ENCODE peak calls at places on chromosomes 6 and 20, in nine cellular contexts. H is MM.1S; C is lower leg skin; Q is activated CD8-positive, alpha-beta T cell treated with anti-CD3 and anti-CD28 coated beads for 36 hours; E is fibroblast of the conjunctiva; Y is WTC11; P is COR-L47; O is body of pancreas; B is GM03348. F is an unnamed sample.

GRCh38 chr6:83514877-83515466 is 2.6 kb downstream of the PRSS35 start:
- DNase-seq in H (peak), C (no peak), Q (peak), E (peak), Y (peak), P (peak), O (peak), B (peak), F (peak)

GRCh38 chr20:16124491-16124890 is 448.8 kb downstream of the KIF16B start:
- DNase-seq in H (no peak), C (no peak), Q (no peak), E (no peak), Y (no peak), P (no peak), O (no peak), B (no peak), F (no peak)

GRCh38 chr6:34154668-34155447 is 9.0 kb upstream of the GRM4 start:
- DNase-seq in H (peak), C (peak), Q (peak), E (no peak), Y (peak), P (peak), O (peak), B (peak), F (no peak)

GRCh38 chr6:93550551-93551276 is 131.4 kb upstream of the EPHA7 start:
- DNase-seq in H (no peak), C (no peak), Q (no peak), E (no peak), Y (no peak), P (no peak), O (no peak), B (no peak), F (no peak)

GRCh38 chr6:25233226-25233625 is 45.9 kb upstream of the CARMIL1 start:
- DNase-seq in H (no peak), C (no peak), Q (no peak), E (no peak), Y (no peak), P (no peak), O (no peak), B (no peak), F (no peak)

GRCh38 chr6:4668271-4669179 is 107.7 kb upstream of the CDYL start:
- DNase-seq in H (no peak), C (peak), Q (no peak), E (no peak), Y (no peak), P (no peak), O (no peak), B (peak), F (no peak)

GRCh38 chr6:40523505-40524172 is 63.5 kb downstream of the LRFN2 start:
- DNase-seq in H (no peak), C (no peak), Q (no peak), E (no peak), Y (no peak), P (no peak), O (no peak), B (no peak), F (no peak)

GRCh38 chr6:103893082-103893481 is 966.6 kb downstream of the HACE1 start:
- DNase-seq in H (no peak), C (no peak), Q (no peak), E (no peak), Y (no peak), P (no peak), O (peak), B (no peak), F (no peak)

GRCh38 chr20:55535366-55535765 is 470.0 kb downstream of the CBLN4 start:
- DNase-seq in H (no peak), C (no peak), Q (no peak), E (no peak), Y (no peak), P (no peak), O (no peak), B (no peak), F (no peak)

GRCh38 chr6:144678844-144679243 is 393.7 kb downstream of the UTRN start:
- DNase-seq in H (no peak), C (no peak), Q (no peak), E (peak), Y (no peak), P (no peak), O (no peak), B (peak), F (no peak)

GRCh38 chr6:89023591-89024441 is 56.7 kb upstream of the PNRC1 start:
- DNase-seq in H (no peak), C (no peak), Q (no peak), E (no peak), Y (no peak), P (no peak), O (peak), B (peak), F (no peak)

GRCh38 chr6:162463573-162463972 is 264.0 kb downstream of the PRKN start:
- DNase-seq in H (no peak), C (no peak), Q (no peak), E (no peak), Y (no peak), P (no peak), O (no peak), B (no peak), F (no peak)

GRCh38 chr20:57428611-57429496 is 37.7 kb downstream of the RBM38 start:
- DNase-seq in H (no peak), C (no peak), Q (no peak), E (no peak), Y (no peak), P (no peak), O (peak), B (no peak), F (no peak)

GRCh38 chr6:13980534-13980933 is 55.8 kb downstream of the RNF182 start:
- DNase-seq in H (no peak), C (no peak), Q (no peak), E (no peak), Y (no peak), P (no peak), O (no peak), B (no peak), F (no peak)

GRCh38 chr20:45630366-45630765 is 718 bp downstream of the WFDC9 start:
- DNase-seq in H (no peak), C (no peak), Q (no peak), E (no peak), Y (no peak), P (no peak), O (no peak), B (peak), F (no peak)

GRCh38 chr6:88380083-88380482 is 213.9 kb upstream of the CNR1 start:
- DNase-seq in H (no peak), C (peak), Q (no peak), E (peak), Y (no peak), P (no peak), O (no peak), B (peak), F (peak)

GRCh38 chr6:105363100-105363754 is 39.7 kb downstream of the PREP start:
- DNase-seq in H (peak), C (no peak), Q (no peak), E (peak), Y (no peak), P (peak), O (no peak), B (peak), F (no peak)

GRCh38 chr6:150275489-150275888 is 93.3 kb upstream of the IYD start:
- DNase-seq in H (no peak), C (no peak), Q (no peak), E (no peak), Y (no peak), P (no peak), O (no peak), B (no peak), F (peak)

GRCh38 chr20:24779886-24780285 is 169.2 kb upstream of the CST7 start:
- DNase-seq in H (no peak), C (peak), Q (no peak), E (no peak), Y (no peak), P (no peak), O (peak), B (no peak), F (no peak)

GRCh38 chr6:81865712-81866111 is 113.2 kb upstream of the TENT5A start:
- DNase-seq in H (no peak), C (no peak), Q (no peak), E (peak), Y (no peak), P (no peak), O (no peak), B (peak), F (peak)

GRCh38 chr6:157530126-157530525 is 149.1 kb downstream of the ZDHHC14 start:
- DNase-seq in H (no peak), C (no peak), Q (no peak), E (no peak), Y (no peak), P (peak), O (no peak), B (no peak), F (no peak)

GRCh38 chr20:19816386-19816785 is 58.3 kb downstream of the RIN2 start:
- DNase-seq in H (no peak), C (no peak), Q (no peak), E (no peak), Y (no peak), P (no peak), O (no peak), B (no peak), F (no peak)